ENCODE peak calls at places on chromosomes 5 and 9, in ten cellular contexts. D, F, U, Z, C, B, H, Y, P and W are unnamed samples.

GRCh38 chr9:134179595-134179917 is 15.2 kb upstream of the RNU6ATAC start:
- DNase-seq in D (no peak), F (no peak), U (no peak), Z (peak; percentile 2), C (no peak), B (no peak), H (no peak), Y (no peak), P (no peak), W (no peak)

GRCh38 chr9:96015876-96016686 is 140.6 kb downstream of the ERCC6L2 start:
- DNase-seq in D (no peak), F (no peak), U (no peak), Z (no peak), C (no peak), B (no peak), H (no peak), Y (peak; percentile 12), P (no peak), W (no peak)

GRCh38 chr5:141512390-141513020 is 23.6 kb downstream of the PCDHGC5 start:
- DNase-seq in D (peak; percentile 99), F (peak; percentile 88), U (peak; percentile 78), Z (peak; percentile 81), C (peak; percentile 64), B (peak; percentile 90), H (peak; percentile 43), Y (peak; percentile 54), P (peak; percentile 98), W (peak; percentile 91)

GRCh38 chr5:176596689-176597416 is 13.1 kb downstream of the GPRIN1 start:
- DNase-seq in D (peak; percentile 75), F (peak; percentile 42), U (no peak), Z (no peak), C (no peak), B (no peak), H (no peak), Y (no peak), P (peak; percentile 83), W (no peak)

GRCh38 chr9:113623851-113624485 is 160.4 kb downstream of the RGS3 start:
- DNase-seq in D (no peak), F (no peak), U (no peak), Z (no peak), C (no peak), B (no peak), H (no peak), Y (no peak), P (no peak), W (no peak)

GRCh38 chr9:110897899-110898298 is 140.4 kb downstream of the LPAR1 start:
- DNase-seq in D (no peak), F (no peak), U (no peak), Z (no peak), C (no peak), B (no peak), H (peak; percentile 63), Y (peak; percentile 40), P (no peak), W (no peak)

GRCh38 chr5:81721049-81721448 is 29.8 kb downstream of the SSBP2 start:
- DNase-seq in D (no peak), F (no peak), U (no peak), Z (no peak), C (no peak), B (no peak), H (no peak), Y (no peak), P (no peak), W (no peak)

GRCh38 chr5:135089912-135090311 is 55.9 kb upstream of the PITX1 start:
- DNase-seq in D (no peak), F (no peak), U (no peak), Z (no peak), C (no peak), B (no peak), H (no peak), Y (no peak), P (no peak), W (no peak)

GRCh38 chr5:470961-471749 is 28.2 kb downstream of the EXOC3 start:
- DNase-seq in D (peak; percentile 9), F (no peak), U (no peak), Z (peak; percentile 8), C (no peak), B (peak; percentile 48), H (no peak), Y (no peak), P (no peak), W (no peak)

GRCh38 chr5:471750-472058 is 28.7 kb downstream of the EXOC3 start:
- DNase-seq in D (no peak), F (no peak), U (no peak), Z (no peak), C (no peak), B (no peak), H (no peak), Y (no peak), P (no peak), W (no peak)

GRCh38 chr5:472076-472655 is 29.2 kb downstream of the EXOC3 start:
- DNase-seq in D (peak; percentile 18), F (peak; percentile 45), U (no peak), Z (peak; percentile 45), C (no peak), B (peak; percentile 64), H (no peak), Y (no peak), P (no peak), W (no peak)

GRCh38 chr5:473344-474192 is 30.6 kb downstream of the EXOC3 start:
- DNase-seq in D (peak; percentile 34), F (peak; percentile 37), U (no peak), Z (peak; percentile 67), C (no peak), B (peak; percentile 68), H (peak; percentile 14), Y (peak; percentile 34), P (peak; percentile 70), W (peak; percentile 59)

DNA sequence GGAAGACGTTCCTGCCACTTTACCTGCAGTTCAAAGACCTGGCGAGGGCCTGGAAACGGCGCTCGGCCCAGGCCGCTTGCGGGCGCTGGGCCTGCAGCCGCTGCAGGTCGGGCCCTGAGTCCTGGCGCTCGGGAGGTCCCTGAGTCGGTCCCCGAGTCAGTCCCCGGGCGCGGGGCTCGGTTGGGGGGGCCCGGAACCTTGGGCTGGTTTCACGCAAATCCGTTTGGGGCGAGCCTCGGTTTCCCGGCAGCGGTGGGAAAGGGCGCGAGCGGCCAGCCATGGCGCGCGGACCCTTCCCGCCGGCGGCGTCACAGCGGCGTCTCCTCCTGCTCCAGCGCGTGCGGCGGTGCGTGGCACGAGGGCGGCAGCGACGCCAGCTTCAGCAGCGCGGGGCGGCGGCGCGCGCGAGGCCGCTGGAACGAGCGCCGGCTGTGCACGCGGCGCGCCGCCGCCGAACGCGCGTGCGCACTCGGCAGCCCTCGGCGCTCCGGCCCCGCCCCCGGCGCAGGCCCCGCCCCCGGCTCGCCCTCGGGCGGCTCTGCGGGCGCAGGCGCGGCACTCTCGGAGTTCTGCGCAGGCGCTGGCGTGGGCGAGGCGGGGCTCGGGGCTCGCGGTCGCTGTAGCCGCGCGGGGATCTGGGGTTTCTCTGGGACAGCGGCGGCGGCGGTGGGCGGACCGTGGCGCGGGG is 29.8 kb downstream of the EXOC3 start:
- DNase-seq in D (peak; percentile 72), F (peak; percentile 85), U (peak; percentile 52), Z (peak; percentile 93), C (peak; percentile 53), B (peak; percentile 94), H (peak; percentile 59), Y (peak; percentile 78), P (peak; percentile 83), W (peak; percentile 87)
- TF ChIP-seq CTCF in D (no peak), F (no peak), U (no peak), Z (no peak), C (no peak), B (no peak), H (no peak), Y (no peak), P (no peak), W (no peak)

GRCh38 chr9:137178201-137178938 is 6.5 kb upstream of the TMEM210 start:
- DNase-seq in D (no peak), F (no peak), U (no peak), Z (no peak), C (no peak), B (no peak), H (no peak), Y (no peak), P (no peak), W (no peak)

GRCh38 chr9:137175345-137175961 is 3.6 kb upstream of the TMEM210 start:
- DNase-seq in D (peak; percentile 64), F (no peak), U (no peak), Z (no peak), C (no peak), B (no peak), H (no peak), Y (no peak), P (peak; percentile 61), W (no peak)

GRCh38 chr9:137173795-137174664 is 2.2 kb upstream of the TMEM210 start:
- DNase-seq in D (no peak), F (no peak), U (no peak), Z (no peak), C (no peak), B (no peak), H (no peak), Y (no peak), P (no peak), W (no peak)

GRCh38 chr9:137174722-137175293 is 3.0 kb upstream of the TMEM210 start:
- DNase-seq in D (peak; percentile 42), F (no peak), U (no peak), Z (no peak), C (no peak), B (no peak), H (no peak), Y (no peak), P (peak; percentile 55), W (no peak)

GRCh38 chr9:137176302-137177182 is 4.7 kb upstream of the TMEM210 start:
- DNase-seq in D (peak; percentile 48), F (peak; percentile 53), U (no peak), Z (no peak), C (peak; percentile 29), B (no peak), H (no peak), Y (peak; percentile 17), P (peak; percentile 70), W (no peak)
- TF ChIP-seq CTCF in D (peak; percentile 21), F (peak; percentile 49), U (no peak), Z (peak; percentile 70), C (peak; percentile 80), B (peak; percentile 51), H (peak; percentile 58), Y (peak; percentile 47), P (peak; percentile 58), W (peak; percentile 43)

DNA sequence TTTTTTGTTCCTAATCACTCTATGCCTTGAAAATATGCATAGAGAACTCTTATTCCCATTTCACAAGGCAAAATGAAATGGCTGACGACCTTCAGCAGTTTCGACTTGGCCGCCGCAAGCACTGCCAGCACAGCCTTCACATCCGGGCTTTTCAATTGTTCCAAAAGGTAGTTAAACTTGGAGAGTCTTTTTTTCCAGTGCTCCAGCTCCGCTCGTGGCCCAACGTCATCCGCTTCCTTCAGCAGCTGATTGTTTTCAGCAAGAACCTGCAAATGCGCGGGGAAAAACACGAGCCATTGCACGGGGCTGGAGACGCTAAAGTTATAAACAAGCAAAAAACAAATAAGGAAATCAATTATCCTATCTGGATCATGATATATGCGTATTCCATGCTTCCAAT is 25.4 kb downstream of the DNAH5 start:
- DNase-seq in D (no peak), F (no peak), U (no peak), Z (no peak), C (no peak), B (no peak), H (no peak), Y (no peak), P (no peak), W (no peak)
- TF ChIP-seq CTCF in D (no peak), F (no peak), U (no peak), Z (no peak), C (no peak), B (no peak), H (no peak), Y (no peak), P (no peak), W (no peak)

DNA sequence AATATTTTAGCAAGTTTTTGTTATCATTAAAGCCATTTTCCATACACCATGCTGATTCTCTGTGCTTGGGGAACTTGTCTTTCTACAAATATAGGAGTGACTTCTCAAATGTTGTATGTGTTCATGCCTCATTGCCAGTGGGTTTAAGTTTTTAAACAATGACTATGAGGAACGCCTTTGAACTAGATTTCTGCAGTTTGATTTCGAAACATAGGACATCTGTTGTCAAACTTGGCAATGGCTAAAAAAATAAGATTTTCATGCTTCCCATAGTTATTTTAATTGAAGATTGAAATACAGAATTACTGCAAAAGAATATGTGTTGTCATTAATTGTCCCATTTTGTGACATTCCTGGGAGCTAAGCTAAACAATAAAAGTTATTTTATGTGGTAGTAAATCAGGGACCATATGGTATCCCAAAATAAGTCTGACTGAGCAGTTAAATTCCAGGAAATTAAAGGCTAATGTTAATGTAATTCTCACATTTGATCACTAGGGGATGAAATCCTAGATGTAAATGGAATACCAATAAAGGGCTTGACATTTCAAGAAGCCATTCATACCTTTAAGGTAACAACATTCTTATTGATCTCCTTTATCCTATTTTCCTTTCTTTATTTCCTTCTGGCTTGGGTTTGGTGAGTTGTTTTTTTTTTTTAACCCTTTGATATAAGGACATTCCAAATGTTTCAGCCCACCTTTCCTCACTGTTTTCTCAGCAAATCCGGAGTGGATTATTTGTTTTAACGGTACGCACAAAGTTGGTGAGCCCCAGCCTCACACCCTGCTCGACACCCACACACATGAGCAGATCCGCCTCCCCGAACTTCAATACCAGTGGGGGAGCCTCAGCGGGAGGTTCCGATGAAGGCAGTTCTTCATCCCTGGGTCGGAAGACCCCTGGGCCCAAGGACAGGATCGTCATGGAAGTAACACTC is 116.7 kb downstream of the GOLPH3 start:
- DNase-seq in D (no peak), F (no peak), U (no peak), Z (no peak), C (no peak), B (no peak), H (no peak), Y (no peak), P (peak; percentile 56), W (no peak)
- TF ChIP-seq CTCF in D (no peak), F (no peak), U (no peak), Z (no peak), C (no peak), B (peak; percentile 17), H (peak; percentile 76), Y (peak; percentile 19), P (no peak), W (peak; percentile 65)